ENCODE peak calls at places on chromosomes 5 and 9, in five cellular contexts. T, W, Q, K and S are unnamed samples.

GRCh38 chr9:126986506-126986951 is 71.9 kb downstream of the RALGPS1 start:
- DNase-seq in W (no peak), T (no peak), Q (no peak), K (no peak), S (no peak)

GRCh38 chr5:25414746-25415145 is 770.0 kb upstream of the CDH10 start:
- DNase-seq in K (no peak), W (no peak), Q (no peak), T (no peak), S (no peak)

GRCh38 chr5:110769282-110769681 is 30.5 kb downstream of the SLC25A46 start:
- DNase-seq in T (no peak), Q (no peak), K (peak), W (no peak), S (no peak)

GRCh38 chr9:93020151-93020550 is 38.4 kb upstream of the SUSD3 start:
- DNase-seq in Q (peak), W (no peak), K (no peak), T (no peak), S (no peak)

GRCh38 chr9:6552033-6552737 is 93.3 kb downstream of the GLDC start:
- DNase-seq in K (no peak), W (no peak), Q (no peak), T (no peak), S (no peak)

GRCh38 chr9:112043423-112043822 is 131.7 kb downstream of the SUSD1 start:
- DNase-seq in K (no peak), Q (no peak), T (no peak), W (no peak), S (no peak)

GRCh38 chr5:171901764-171902163 is 104.7 kb downstream of the FBXW11 start:
- DNase-seq in Q (no peak), W (no peak), K (no peak), T (no peak), S (no peak)

GRCh38 chr9:126781717-126782388 is 23.0 kb upstream of the ZBTB43 start:
- DNase-seq in T (peak), K (no peak), Q (peak), W (peak), S (peak)

GRCh38 chr5:128574041-128574440 is 36.0 kb upstream of the FBN2 start:
- DNase-seq in Q (no peak), T (no peak), W (no peak), K (no peak), S (no peak)

GRCh38 chr9:72292184-72292787 is 72.7 kb downstream of the ZFAND5 start:
- DNase-seq in K (no peak), Q (no peak), W (no peak), T (no peak), S (no peak)

GRCh38 chr5:133483406-133484090 is 128.8 kb downstream of the FSTL4 start:
- DNase-seq in W (no peak), T (no peak), Q (no peak), K (no peak), S (no peak)

GRCh38 chr5:108078882-108079281 is 303.0 kb downstream of the FBXL17 start:
- DNase-seq in T (no peak), K (no peak), Q (no peak), W (no peak), S (no peak)

GRCh38 chr5:90055831-90056328 is 353.7 kb downstream of the CETN3 start:
- DNase-seq in T (no peak), W (no peak), Q (no peak), K (no peak), S (no peak)

GRCh38 chr5:65152131-65152530 is 329.6 kb downstream of the ADAMTS6 start:
- DNase-seq in T (no peak), Q (no peak), K (no peak), W (no peak), S (no peak)

GRCh38 chr9:98101868-98102273 is 17.2 kb downstream of the TRIM14 start:
- DNase-seq in Q (peak), K (peak), T (no peak), W (no peak), S (peak)

GRCh38 chr5:140806834-140807775 is at the start of gene PCDHA4:
- DNase-seq in Q (no peak), T (peak), K (no peak), W (peak), S (no peak)

GRCh38 chr9:127159949-127160610 is 37.6 kb upstream of the ANGPTL2 start:
- DNase-seq in W (no peak), Q (no peak), K (no peak), T (no peak), S (peak)

GRCh38 chr9:115517335-115518075 is 399.5 kb upstream of the TNC start:
- DNase-seq in T (no peak), Q (no peak), K (no peak), W (no peak), S (no peak)

GRCh38 chr5:135491038-135491551 is 38.9 kb upstream of the TIFAB start:
- DNase-seq in W (no peak), Q (no peak), K (no peak), T (no peak), S (no peak)

GRCh38 chr9:133115604-133116345 is 5.3 kb downstream of the RALGDS start:
- DNase-seq in K (no peak), Q (peak), W (no peak), T (no peak), S (no peak)

GRCh38 chr5:1180841-1181271 is 20.5 kb upstream of the SLC6A19 start:
- DNase-seq in Q (no peak), K (no peak), W (no peak), T (no peak), S (no peak)

GRCh38 chr5:59460368-59461153 is 433.0 kb downstream of the PDE4D start:
- DNase-seq in K (no peak), W (no peak), T (no peak), Q (no peak), S (no peak)

GRCh38 chr9:111599092-111599947 is at the start of gene PTGR1:
- DNase-seq in T (peak), K (no peak), W (peak), Q (no peak), S (no peak)

GRCh38 chr9:99489043-99489378 is 266.9 kb downstream of the SEC61B start:
- DNase-seq in T (no peak), Q (no peak), W (no peak), K (no peak), S (no peak)